ENCODE peak calls at places on chromosomes 13 and 19, in eight cellular contexts. D is fibroblast of lung, T is PC-9, B is HCT116, P is OCI-LY7, M is IMR-90, R is GM23248, H is hepatocyte. K is an unnamed sample.

GRCh38 chr13:83229574-83230300 is 652.5 kb downstream of the SLITRK1 start:
- DNase-seq in H (no peak), T (no peak), B (no peak), D (no peak), M (peak; percentile 40), P (no peak), R (peak; percentile 19), K (no peak)

GRCh38 chr13:99353836-99354235 is 46.6 kb upstream of the GPR183 start:
- DNase-seq in T (no peak), M (peak; percentile 46), P (no peak), B (no peak), D (no peak), R (peak; percentile 34), H (no peak), K (no peak)

GRCh38 chr19:29561601-29562000 is 35.8 kb downstream of the VSTM2B start:
- DNase-seq in T (no peak), H (no peak), M (no peak), D (no peak), B (no peak), R (no peak), P (no peak), K (no peak)

GRCh38 chr19:40348961-40349507 is 539 bp downstream of the PLD3 start:
- DNase-seq in B (peak; percentile 28), T (no peak), P (peak; percentile 25), H (peak; percentile 38), D (peak; percentile 65), M (peak; percentile 52), R (peak; percentile 89), K (no peak)

GRCh38 chr13:100721885-100722512 is 47.4 kb upstream of the TMTC4 start:
- DNase-seq in D (peak; percentile 54), H (peak; percentile 73), P (peak; percentile 39), T (no peak), B (peak; percentile 37), M (peak; percentile 50), R (peak; percentile 58), K (peak; percentile 84)

GRCh38 chr13:20526664-20527063 is 1.0 kb upstream of the CRYL1 start:
- DNase-seq in D (peak; percentile 23), H (no peak), B (no peak), M (peak; percentile 19), T (no peak), P (no peak), R (peak; percentile 48), K (no peak)

GRCh38 chr19:39828015-39828633 is 5.8 kb downstream of the DYRK1B start:
- DNase-seq in M (no peak), H (no peak), P (no peak), D (no peak), T (no peak), R (no peak), B (no peak), K (no peak)

GRCh38 chr13:94312511-94313191 is 166.8 kb downstream of the DCT start:
- DNase-seq in B (no peak), R (no peak), T (no peak), D (no peak), H (no peak), M (no peak), P (no peak), K (no peak)

GRCh38 chr13:59133903-59134302 is 1029.8 kb downstream of the DIAPH3 start:
- DNase-seq in D (no peak), M (no peak), T (no peak), P (no peak), B (no peak), R (no peak), H (no peak), K (no peak)

GRCh38 chr13:40589285-40590109 is 76.9 kb downstream of the FOXO1 start:
- DNase-seq in R (peak; percentile 53), H (no peak), B (no peak), P (peak; percentile 97), T (no peak), M (no peak), D (peak; percentile 49), K (peak; percentile 87)

GRCh38 chr19:17861542-17862402 is 2.1 kb downstream of the RPL18A start:
- DNase-seq in B (no peak), H (no peak), D (no peak), M (no peak), R (no peak), T (no peak), P (no peak), K (no peak)

GRCh38 chr19:37563518-37563917 is 31.1 kb downstream of the ZNF571 start:
- DNase-seq in B (no peak), P (no peak), T (no peak), H (no peak), R (no peak), D (no peak), M (no peak), K (no peak)

GRCh38 chr13:48908381-48909087 is 67.2 kb upstream of the FNDC3A start:
- DNase-seq in H (no peak), D (peak; percentile 61), R (peak; percentile 78), P (no peak), T (no peak), B (no peak), M (peak; percentile 37), K (no peak)

GRCh38 chr13:100396771-100397170 is 191.8 kb downstream of the GGACT start:
- DNase-seq in M (no peak), H (no peak), T (no peak), R (no peak), P (no peak), B (no peak), D (no peak), K (peak; percentile 44)

GRCh38 chr13:48318714-48319457 is 15.3 kb downstream of the RB1 start:
- DNase-seq in M (no peak), T (no peak), P (no peak), R (peak; percentile 27), D (no peak), B (no peak), H (no peak), K (no peak)

GRCh38 chr19:8308891-8309291 is 733 bp upstream of the CD320 start:
- DNase-seq in B (no peak), P (no peak), T (no peak), M (no peak), R (no peak), D (no peak), H (no peak), K (no peak)

GRCh38 chr13:98263841-98264240 is 86.8 kb upstream of the RNF113B start:
- DNase-seq in H (no peak), M (no peak), P (no peak), T (no peak), D (no peak), R (no peak), B (no peak), K (no peak)

GRCh38 chr19:10420444-10421239 is at the start of gene PDE4A:
- DNase-seq in M (no peak), D (no peak), P (peak; percentile 89), H (peak; percentile 45), R (peak; percentile 68), B (no peak), T (no peak), K (peak; percentile 69)

GRCh38 chr13:32783067-32783466 is 196.8 kb downstream of the PDS5B start:
- DNase-seq in D (peak; percentile 12), M (peak; percentile 67), T (no peak), R (peak; percentile 55), B (no peak), H (no peak), P (peak; percentile 4), K (no peak)

GRCh38 chr13:25743426-25743825 is 308.4 kb downstream of the SHISA2 start:
- DNase-seq in M (no peak), B (no peak), D (no peak), R (no peak), T (no peak), P (no peak), H (no peak), K (no peak)

GRCh38 chr19:41408256-41408655 is 10.6 kb downstream of the BCKDHA start:
- DNase-seq in M (no peak), T (no peak), P (peak; percentile 47), D (no peak), R (no peak), B (no peak), H (no peak), K (peak; percentile 76)
- H3K4me1 ChIP-seq in M (peaks cover 4% of the 10 kb centered on the region), T (peaks cover 9% of the 10 kb centered on the region), P (peaks cover 10% of the 10 kb centered on the region), D (no peaks in the 10 kb centered on the region), R (peaks cover 6% of the 10 kb centered on the region), B (peaks cover 11% of the 10 kb centered on the region), H (peaks cover 12% of the 10 kb centered on the region), K (peaks cover 20% of the 10 kb centered on the region)

DNA sequence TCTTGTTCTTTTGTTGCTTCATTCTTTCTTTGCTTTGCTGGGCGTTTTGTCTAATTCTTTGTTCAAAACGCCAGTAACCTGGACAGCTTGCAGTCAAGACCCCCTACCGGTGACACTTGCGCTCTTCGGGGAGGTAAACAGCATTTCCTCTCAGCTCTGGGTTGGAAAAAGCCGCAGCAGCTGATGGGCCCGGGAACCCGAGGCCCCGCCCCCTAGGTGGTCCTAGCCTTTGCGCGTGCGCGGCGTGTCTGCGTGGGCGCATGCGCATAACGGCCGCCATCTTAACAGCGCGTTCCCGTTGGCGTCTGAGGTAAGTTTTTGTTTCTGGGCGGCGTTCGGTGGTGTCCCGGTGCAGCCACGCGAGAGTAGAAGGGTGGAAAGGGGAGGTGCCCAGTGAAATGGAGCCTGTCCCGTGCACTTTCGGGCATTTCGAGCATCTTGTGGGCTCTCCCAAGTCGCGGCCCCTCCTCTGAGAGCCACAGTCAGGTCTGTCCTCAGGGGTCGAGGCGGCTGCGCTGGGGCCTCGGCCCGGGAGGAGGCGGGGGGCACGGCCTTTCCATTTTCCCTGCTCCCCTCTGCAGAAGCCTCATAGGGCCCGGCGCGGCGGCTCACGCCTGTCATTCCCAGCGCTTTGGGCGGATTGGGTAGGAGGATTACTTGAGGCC is at the start of gene ZNF559:
- DNase-seq in T (peak; percentile 89), B (peak; percentile 89), D (peak; percentile 96), P (peak; percentile 97), M (peak; percentile 92), H (peak; percentile 97), R (peak; percentile 99), K (peak; percentile 97)
- H3K9me3 ChIP-seq in T (peaks cover 42% of the 10 kb centered on the region), B (peaks cover 11% of the 10 kb centered on the region), D (no peaks in the 10 kb centered on the region), P (peaks cover 38% of the 10 kb centered on the region), M (peaks cover 18% of the 10 kb centered on the region), H (peaks cover 21% of the 10 kb centered on the region), R (peaks cover 3% of the 10 kb centered on the region), K (peaks cover 22% of the 10 kb centered on the region)

GRCh38 chr13:44410328-44410859 is 36.8 kb downstream of the SERP2 start:
- DNase-seq in H (no peak), T (no peak), P (peak; percentile 4), D (no peak), R (no peak), M (no peak), B (no peak), K (no peak)
- H2AFZ ChIP-seq in H (no peak overlapping the region), T (no peak overlapping the region), P (no peak overlapping the region), D (no peak overlapping the region), R (no peak overlapping the region), M (no peak overlapping the region), B (no peak overlapping the region), K (no peak overlapping the region)

GRCh38 chr19:2047449-2048103 is 3.5 kb downstream of the MKNK2 start:
- DNase-seq in D (peak; percentile 53), B (no peak), P (no peak), T (no peak), R (peak; percentile 58), M (no peak), H (peak; percentile 63), K (peak; percentile 68)

GRCh38 chr19:2049741-2050348 is 1.2 kb downstream of the MKNK2 start:
- DNase-seq in P (peak; percentile 87), B (no peak), D (peak; percentile 62), T (peak; percentile 73), H (peak; percentile 90), R (peak; percentile 77), M (peak; percentile 61), K (peak; percentile 90)

GRCh38 chr19:2048104-2048958 is 2.7 kb downstream of the MKNK2 start:
- DNase-seq in R (no peak), H (peak; percentile 4), D (no peak), B (no peak), T (no peak), P (no peak), M (no peak), K (peak; percentile 47)

GRCh38 chr19:2050349-2050990 is 574 bp downstream of the MKNK2 start:
- DNase-seq in T (no peak), B (no peak), D (no peak), H (no peak), P (no peak), R (peak; percentile 54), M (no peak), K (peak; percentile 70)

GRCh38 chr19:2048959-2049740 is 1.9 kb downstream of the MKNK2 start:
- DNase-seq in D (no peak), R (peak; percentile 63), P (peak; percentile 32), H (peak; percentile 31), B (no peak), M (no peak), T (no peak), K (peak; percentile 60)
- H3K4me1 ChIP-seq in D (peaks cover 19% of the 10 kb centered on the region), R (peaks cover 18% of the 10 kb centered on the region), P (peaks cover 49% of the 10 kb centered on the region), H (peaks cover 30% of the 10 kb centered on the region), B (peaks cover 85% of the 10 kb centered on the region), M (peaks cover 23% of the 10 kb centered on the region), T (peaks cover 9% of the 10 kb centered on the region), K (peaks cover 71% of the 10 kb centered on the region)